ENCODE peak calls at places on chromosomes 2 and 18, in ten cellular contexts. I is left ventricle myocardium inferior; F is smooth muscle cell of the brain vasculature; U is suprapubic skin; T is SJSA1; S is sciatic nerve; N is iPS DF 6.9; X is COR-L47; R is activated naive CD4-positive, alpha-beta T cell; Z is cardiac muscle cell. L is an unnamed sample.

GRCh38 chr2:62309465-62310091 is 113.7 kb downstream of the B3GNT2 start:
- DNase-seq in S (no peak), X (no peak), U (no peak), T (no peak), I (no peak), N (no peak), R (no peak), F (no peak), Z (no peak), L (no peak)

GRCh38 chr2:31513553-31513952 is 67.2 kb downstream of the SRD5A2 start:
- DNase-seq in Z (no peak), S (no peak), U (no peak), R (no peak), X (no peak), I (no peak), N (no peak), T (no peak), F (no peak), L (no peak)

GRCh38 chr2:23482188-23482587 is 97.2 kb downstream of the KLHL29 start:
- DNase-seq in S (peak; percentile 38), I (no peak), X (no peak), Z (no peak), U (no peak), N (no peak), F (no peak), R (no peak), T (no peak), L (no peak)

GRCh38 chr2:165016772-165017411 is 61.6 kb upstream of the SLC38A11 start:
- DNase-seq in F (peak; percentile 6), R (no peak), N (no peak), S (no peak), I (no peak), T (peak; percentile 71), Z (peak; percentile 65), U (no peak), X (peak; percentile 83), L (peak; percentile 8)

GRCh38 chr2:134715932-134716643 is 2.7 kb downstream of the TMEM163 start:
- DNase-seq in T (no peak), I (no peak), X (no peak), Z (no peak), N (no peak), U (no peak), R (no peak), F (no peak), S (no peak), L (no peak)

GRCh38 chr2:7825591-7826312 is 856.1 kb upstream of the ID2 start:
- DNase-seq in Z (no peak), I (no peak), X (no peak), R (no peak), T (peak; percentile 87), U (no peak), F (peak; percentile 82), S (no peak), N (no peak), L (no peak)

GRCh38 chr2:167380555-167380954 is 492.3 kb downstream of the XIRP2 start:
- DNase-seq in I (no peak), U (no peak), T (no peak), N (no peak), S (no peak), R (no peak), F (no peak), X (no peak), Z (no peak), L (no peak)

GRCh38 chr2:201674298-201674697 is 24.1 kb downstream of the MPP4 start:
- DNase-seq in Z (no peak), N (no peak), S (no peak), I (no peak), F (no peak), U (no peak), R (no peak), T (no peak), X (no peak), L (no peak)

GRCh38 chr2:30410217-30410616 is 36.8 kb upstream of the LCLAT1 start:
- DNase-seq in U (no peak), N (no peak), T (peak; percentile 65), R (no peak), F (no peak), Z (no peak), X (no peak), S (no peak), I (no peak), L (no peak)

GRCh38 chr18:50659091-50660003 is 99.5 kb downstream of the MAPK4 start:
- DNase-seq in S (no peak), N (no peak), T (no peak), X (no peak), R (no peak), Z (peak; percentile 78), U (no peak), F (no peak), I (no peak), L (no peak)

GRCh38 chr2:226758886-226759660 is 40.5 kb downstream of the IRS1 start:
- DNase-seq in X (no peak), S (no peak), I (no peak), T (peak; percentile 70), F (peak; percentile 61), N (no peak), U (no peak), Z (no peak), R (no peak), L (no peak)

GRCh38 chr18:40866013-40866644 is 1088.9 kb upstream of the PIK3C3 start:
- DNase-seq in F (no peak), U (no peak), N (no peak), I (no peak), T (no peak), S (no peak), Z (no peak), X (no peak), R (no peak), L (no peak)

GRCh38 chr18:8084160-8084559 is 517.0 kb downstream of the PTPRM start:
- DNase-seq in U (no peak), X (peak; percentile 88), T (peak; percentile 49), F (no peak), I (no peak), S (no peak), Z (peak; percentile 69), N (peak; percentile 94), R (no peak), L (peak; percentile 19)

GRCh38 chr2:170711196-170711773 is 3.9 kb upstream of the SP5 start:
- DNase-seq in I (no peak), Z (no peak), X (no peak), U (no peak), R (no peak), N (no peak), T (no peak), S (no peak), F (no peak), L (no peak)

GRCh38 chr2:150542172-150542571 is 54.7 kb upstream of the RND3 start:
- DNase-seq in N (no peak), R (no peak), T (no peak), S (no peak), Z (no peak), I (no peak), F (no peak), U (no peak), X (no peak), L (no peak)

GRCh38 chr18:59282341-59282740 is 9.1 kb upstream of the RAX start:
- DNase-seq in U (no peak), Z (no peak), F (no peak), S (no peak), N (no peak), X (no peak), T (no peak), R (no peak), I (no peak), L (no peak)

GRCh38 chr2:130882991-130883390 is 46.3 kb downstream of the ARHGEF4 start:
- DNase-seq in I (no peak), R (no peak), Z (no peak), T (no peak), X (no peak), S (no peak), N (no peak), U (no peak), F (no peak), L (no peak)

GRCh38 chr2:120383631-120384477 is 37.9 kb downstream of the INHBB start:
- DNase-seq in X (no peak), N (no peak), I (peak; percentile 6), R (no peak), S (no peak), U (no peak), T (no peak), Z (no peak), F (no peak), L (no peak)

GRCh38 chr2:39468574-39469331 is 31.7 kb upstream of the MAP4K3 start:
- DNase-seq in I (no peak), R (no peak), F (no peak), N (no peak), T (no peak), X (no peak), U (no peak), Z (no peak), S (no peak), L (no peak)

GRCh38 chr2:148965596-148966431 is 72.7 kb upstream of the LYPD6B start:
- DNase-seq in S (no peak), X (no peak), R (no peak), Z (peak; percentile 46), U (no peak), I (no peak), N (no peak), T (no peak), F (no peak), L (no peak)

GRCh38 chr2:63544017-63544627 is 44.2 kb downstream of the WDPCP start:
- DNase-seq in I (no peak), X (no peak), N (no peak), Z (peak; percentile 20), F (no peak), U (no peak), R (no peak), T (no peak), S (no peak), L (no peak)

GRCh38 chr2:179861777-179862117 is 335 bp upstream of the ZNF385B start:
- DNase-seq in I (no peak), R (no peak), U (no peak), T (no peak), Z (peak; percentile 32), N (no peak), F (no peak), X (no peak), S (no peak), L (no peak)

GRCh38 chr18:1075310-1075709 is 170.6 kb downstream of the ADCYAP1 start:
- DNase-seq in F (no peak), U (no peak), I (no peak), Z (no peak), T (no peak), R (no peak), N (no peak), X (peak; percentile 60), S (no peak), L (no peak)

GRCh38 chr2:96891591-96892333 is 21.9 kb upstream of the SEMA4C start:
- DNase-seq in F (no peak), Z (peak; percentile 58), T (peak; percentile 30), U (no peak), N (no peak), X (no peak), I (no peak), S (no peak), R (no peak), L (no peak)

GRCh38 chr2:65077898-65078297 is 21.7 kb downstream of the CEP68 start:
- DNase-seq in R (no peak), X (no peak), I (no peak), S (no peak), N (no peak), F (no peak), Z (no peak), T (no peak), U (no peak), L (no peak)

GRCh38 chr18:73153271-73153670 is 285.5 kb upstream of the NETO1 start:
- DNase-seq in X (no peak), T (no peak), U (no peak), R (no peak), N (no peak), I (no peak), Z (no peak), F (peak; percentile 6), S (no peak), L (no peak)

GRCh38 chr2:193943406-193943960 is 1713.5 kb upstream of the SLC39A10 start:
- DNase-seq in R (no peak), N (no peak), T (no peak), F (no peak), S (no peak), U (no peak), X (no peak), Z (no peak), I (no peak), L (no peak)

GRCh38 chr2:144111443-144111842 is 408.5 kb downstream of the ZEB2 start:
- DNase-seq in R (no peak), N (no peak), I (no peak), X (no peak), Z (no peak), F (peak; percentile 57), S (no peak), T (peak; percentile 25), U (no peak), L (no peak)

L was measured in heart right ventricle.